ENCODE peak calls at places on chromosomes 13 and 19, in eight cellular contexts. P is adrenal gland, G is activated B cell treated with CpG ODN at 0.5 μM for 24 hours, K is omental fat pad, S is glutamatergic neuron, F is foreskin fibroblast, L is fibroblast of mammary gland, R is HFFc6. H is an unnamed sample.

GRCh38 chr19:18299654-18300053 is 18.2 kb upstream of the JUND start:
- DNase-seq in P (no peak), G (no peak), K (no peak), S (no peak), F (no peak), L (no peak), R (no peak), H (no peak)

GRCh38 chr13:75437582-75438318 is 44.2 kb downstream of the TBC1D4 start:
- DNase-seq in P (no peak), G (no peak), K (no peak), S (no peak), F (peak; percentile 58), L (peak; percentile 53), R (peak; percentile 11), H (no peak)

GRCh38 chr13:29522044-29522685 is 73.3 kb downstream of the SLC7A1 start:
- DNase-seq in P (no peak), G (no peak), K (no peak), S (no peak), F (peak; percentile 96), L (peak; percentile 99), R (peak; percentile 93), H (no peak)

GRCh38 chr13:73416093-73416492 is 357.3 kb downstream of the KLF5 start:
- DNase-seq in P (no peak), G (no peak), K (no peak), S (no peak), F (no peak), L (no peak), R (peak; percentile 31), H (no peak)

GRCh38 chr19:37077929-37078716 is at the start of gene ZNF420:
- DNase-seq in P (peak; percentile 96), G (peak; percentile 83), K (peak; percentile 69), S (peak; percentile 96), F (peak; percentile 97), L (peak; percentile 93), R (peak; percentile 92), H (peak; percentile 82)

GRCh38 chr13:43767351-43767901 is 19.3 kb downstream of the ENOX1 start:
- DNase-seq in P (peak; percentile 20), G (no peak), K (no peak), S (peak; percentile 62), F (peak; percentile 35), L (peak; percentile 63), R (no peak), H (no peak)

GRCh38 chr13:47420568-47420967 is 523.7 kb upstream of the HTR2A start:
- DNase-seq in P (peak; percentile 29), G (no peak), K (no peak), S (no peak), F (peak; percentile 60), L (peak; percentile 61), R (peak; percentile 21), H (no peak)

GRCh38 chr19:49553451-49554271 is 25.9 kb downstream of the RCN3 start:
- DNase-seq in P (peak; percentile 39), G (no peak), K (no peak), S (no peak), F (peak; percentile 78), L (peak; percentile 86), R (peak; percentile 71), H (no peak)

GRCh38 chr13:107291875-107292274 is 723.9 kb upstream of the ARGLU1 start:
- DNase-seq in P (no peak), G (no peak), K (no peak), S (no peak), F (no peak), L (no peak), R (no peak), H (no peak)

GRCh38 chr13:105412171-105412570 is 1123.3 kb downstream of the EFNB2 start:
- DNase-seq in P (no peak), G (no peak), K (no peak), S (no peak), F (no peak), L (no peak), R (no peak), H (no peak)

GRCh38 chr13:105406551-105406950 is 1128.9 kb downstream of the EFNB2 start:
- DNase-seq in P (no peak), G (no peak), K (no peak), S (no peak), F (no peak), L (no peak), R (no peak), H (no peak)

GRCh38 chr13:105414639-105415038 is 1120.8 kb downstream of the EFNB2 start:
- DNase-seq in P (no peak), G (no peak), K (no peak), S (no peak), F (no peak), L (no peak), R (no peak), H (no peak)

GRCh38 chr13:105410602-105411001 is 1124.9 kb downstream of the EFNB2 start:
- DNase-seq in P (peak; percentile 64), G (no peak), K (no peak), S (peak; percentile 87), F (peak; percentile 89), L (peak; percentile 41), R (no peak), H (no peak)
- TF ChIP-seq CTCF in P (peak; percentile 34), G (no peak), K (no peak), S (peak; percentile 76), F (peak; percentile 58), L (peak; percentile 71), R (peak; percentile 83), H (no peak)

GRCh38 chr13:99614465-99614885 is 113.2 kb downstream of the TM9SF2 start:
- DNase-seq in P (no peak), G (no peak), K (no peak), S (no peak), F (no peak), L (no peak), R (peak; percentile 16), H (no peak)
- TF ChIP-seq CTCF in P (peak; percentile 7), G (no peak), K (no peak), S (no peak), F (no peak), L (no peak), R (peak; percentile 49), H (peak; percentile 13)

GRCh38 chr19:8334458-8335342 is 8.4 kb downstream of the KANK3 start:
- DNase-seq in P (no peak), G (no peak), K (no peak), S (peak; percentile 86), F (peak; percentile 92), L (peak; percentile 62), R (no peak), H (no peak)

GRCh38 chr19:8336665-8337064 is 6.4 kb downstream of the KANK3 start:
- DNase-seq in P (no peak), G (no peak), K (no peak), S (no peak), F (no peak), L (no peak), R (no peak), H (no peak)

GRCh38 chr19:8333771-8334457 is 9.1 kb downstream of the KANK3 start:
- DNase-seq in P (no peak), G (no peak), K (no peak), S (peak; percentile 52), F (no peak), L (no peak), R (no peak), H (no peak)

GRCh38 chr19:8336072-8336569 is 6.9 kb downstream of the KANK3 start:
- DNase-seq in P (no peak), G (no peak), K (no peak), S (no peak), F (no peak), L (no peak), R (no peak), H (no peak)

GRCh38 chr19:8335343-8336071 is 7.6 kb downstream of the KANK3 start:
- DNase-seq in P (no peak), G (no peak), K (no peak), S (peak; percentile 34), F (no peak), L (no peak), R (no peak), H (no peak)
- TF ChIP-seq CTCF in P (no peak), G (no peak), K (no peak), S (no peak), F (no peak), L (no peak), R (no peak), H (no peak)

GRCh38 chr13:113886561-113887112 is 22.8 kb upstream of the GAS6 start:
- DNase-seq in P (no peak), G (no peak), K (no peak), S (no peak), F (no peak), L (no peak), R (no peak), H (no peak)
- TF ChIP-seq CTCF in P (no peak), G (no peak), K (no peak), S (no peak), F (no peak), L (no peak), R (no peak), H (no peak)

H was measured in natural killer cell.